ENCODE peak calls at places on chromosome X, in seven cellular contexts. Q is right lobe of liver, I is heart left ventricle, F is HepG2, X is gastrocnemius medialis, G is GM12878, U is A549. P is an unnamed sample. For H3K4me1, the result is how much of the 10 kb centered on the place peaks cover.

GRCh38 chrX:38365939-38366338 is 13.5 kb downstream of the OTC start:
- ATAC-seq in F (no peak), G (no peak), I (no peak), X (no peak), Q (no peak), U (no peak), P (no peak)

GRCh38 chrX:56397636-56398035 is 165.5 kb downstream of the KLF8 start:
- ATAC-seq in F (no peak), X (no peak), Q (no peak), U (no peak), G (no peak), I (no peak), P (no peak)

GRCh38 chrX:147803948-147804347 is 107.8 kb upstream of the FMR1 start:
- ATAC-seq in Q (peak), U (peak), X (no peak), G (peak), I (no peak), F (peak), P (no peak)

GRCh38 chrX:21946925-21947641 is 6.6 kb downstream of the SMS start:
- ATAC-seq in U (peak), X (no peak), F (peak), I (peak), Q (no peak), G (peak), P (peak)

GRCh38 chrX:96834137-96834536 is 49.6 kb upstream of the RPA4 start:
- ATAC-seq in U (no peak), F (no peak), I (no peak), Q (no peak), G (no peak), X (no peak), P (no peak)

GRCh38 chrX:9341305-9342201 is 123.3 kb upstream of the TBL1X start:
- ATAC-seq in Q (peak), F (peak), I (peak), X (peak), U (peak), G (peak), P (peak)

GRCh38 chrX:132193872-132194574 is 25.2 kb downstream of the RAP2C start:
- ATAC-seq in F (no peak), Q (no peak), I (no peak), X (no peak), G (no peak), U (no peak), P (no peak)

GRCh38 chrX:8981742-8982141 is 52.2 kb downstream of the FAM9B start:
- ATAC-seq in F (no peak), G (peak), Q (no peak), I (no peak), U (no peak), X (no peak), P (no peak)

GRCh38 chrX:37926700-37927099 is 79.3 kb upstream of the DYNLT3 start:
- ATAC-seq in U (peak), Q (peak), F (peak), X (no peak), I (peak), G (peak), P (no peak)

GRCh38 chrX:24900234-24900633 is 115.5 kb downstream of the ARX start:
- ATAC-seq in U (no peak), I (peak), G (no peak), F (no peak), X (no peak), Q (no peak), P (no peak)

GRCh38 chrX:43962636-43963035 is 10.6 kb downstream of the NDP start:
- ATAC-seq in Q (no peak), U (no peak), F (no peak), X (no peak), G (no peak), I (peak), P (no peak)

GRCh38 chrX:136555694-136556093 is 23.7 kb downstream of the VGLL1 start:
- ATAC-seq in G (no peak), F (no peak), Q (no peak), U (no peak), I (no peak), X (no peak), P (peak)
- H3K4me1 ChIP-seq in G (under half), F (under half), Q (under half), U (under half), I (under half), X (under half), P (under half)

GRCh38 chrX:137166591-137166990 is 132.8 kb upstream of the GPR101 start:
- ATAC-seq in U (no peak), X (no peak), G (peak), F (no peak), Q (peak), I (no peak), P (no peak)
- TF ChIP-seq CTCF in U (no peak), X (no peak), G (peak), F (peak), Q (peak), I (no peak), P (no peak)

GRCh38 chrX:64204701-64205440 is 637 bp downstream of the AMER1 start:
- ATAC-seq in Q (peak), X (peak), G (peak), F (peak), U (peak), I (peak), P (peak)
- TF ChIP-seq POLR2A in Q (no peak), X (no peak), G (no peak), F (no peak), U (no peak), I (no peak), P (no peak)

DNA sequence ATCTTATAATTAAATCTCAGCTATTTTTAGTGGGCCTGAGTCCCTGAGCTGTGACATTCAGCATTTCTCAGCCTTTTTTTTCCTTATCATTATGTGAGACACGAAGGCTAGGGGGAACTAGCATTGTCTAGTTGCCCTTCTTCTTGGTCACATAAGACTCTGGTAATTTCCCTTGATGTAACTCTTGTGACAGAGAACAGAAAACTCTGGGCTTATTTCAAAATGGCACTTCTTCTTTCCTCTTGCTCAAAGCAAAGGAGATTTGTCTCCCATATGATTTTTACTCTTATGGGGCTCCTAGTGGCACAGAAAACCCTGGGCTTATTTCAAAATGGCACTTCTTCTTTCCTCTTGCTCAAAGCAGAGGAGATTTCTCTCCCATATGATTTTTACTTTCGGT is 14.8 kb downstream of the ATXN3L start:
- ATAC-seq in U (no peak), I (no peak), X (no peak), F (no peak), Q (no peak), G (peak), P (no peak)
- H3K4me1 ChIP-seq in U (under half), I (under half), X (under half), F (under half), Q (under half), G (under half), P (under half)

GRCh38 chrX:142084611-142085010 is 120.5 kb downstream of the MAGEC2 start:
- ATAC-seq in I (no peak), X (no peak), Q (no peak), U (no peak), G (no peak), F (no peak), P (no peak)
- TF ChIP-seq CTCF in I (no peak), X (no peak), Q (no peak), U (no peak), G (no peak), F (no peak), P (no peak)

GRCh38 chrX:118117069-118117405 is 427 bp upstream of the KLHL13 start:
- ATAC-seq in Q (peak), I (peak), F (no peak), U (no peak), G (peak), X (peak), P (peak)

GRCh38 chrX:118115948-118116307 is 682 bp downstream of the KLHL13 start:
- ATAC-seq in U (peak), G (peak), I (peak), Q (peak), F (peak), X (peak), P (peak)

DNA sequence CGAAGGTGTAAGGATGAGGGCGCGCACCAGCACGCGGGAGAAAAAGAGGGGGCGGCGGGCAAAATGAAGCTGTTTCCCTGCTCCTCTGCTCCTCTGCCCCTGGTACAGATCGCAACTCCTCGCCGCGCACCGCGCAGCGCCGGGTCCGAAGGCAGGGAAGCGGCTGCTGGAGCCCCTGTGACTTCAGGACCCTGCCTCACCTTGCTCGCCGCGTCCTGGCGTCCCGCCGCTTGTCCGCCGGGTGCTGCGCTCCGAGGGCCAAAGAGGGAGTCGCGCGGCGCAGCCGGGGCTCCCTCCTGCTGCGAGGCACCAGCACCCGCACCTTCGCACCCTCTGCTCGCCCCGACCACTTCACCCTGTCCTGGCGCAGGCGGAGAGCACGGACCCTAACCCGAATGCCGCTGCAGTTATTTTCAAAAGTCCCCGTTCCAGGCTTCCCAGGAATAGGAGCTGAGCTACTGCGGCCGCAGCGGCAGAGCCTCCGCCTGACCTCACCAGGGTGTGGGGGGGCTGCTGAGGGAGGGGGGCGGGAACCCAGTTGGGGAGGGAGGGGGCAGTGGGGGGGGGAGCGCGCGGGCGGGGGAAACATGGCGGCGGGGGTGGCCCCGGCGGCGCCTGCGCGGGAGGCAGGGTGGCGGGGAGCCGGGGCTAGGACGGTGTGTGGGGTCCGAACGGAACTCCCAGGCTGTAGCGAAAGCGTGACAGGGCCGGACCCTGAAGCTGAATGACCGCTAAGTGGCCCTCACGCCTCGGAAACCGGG is at the start of gene KLHL13:
- ATAC-seq in G (peak), F (peak), Q (peak), U (peak), I (peak), X (peak), P (peak)
- TF ChIP-seq POLR2A in G (peak), F (no peak), Q (no peak), U (no peak), I (no peak), X (no peak), P (no peak)

GRCh38 chrX:107421337-107421736 is 28.1 kb upstream of the FRMPD3 start:
- ATAC-seq in F (no peak), I (no peak), X (no peak), Q (peak), U (no peak), G (no peak), P (no peak)

DNA sequence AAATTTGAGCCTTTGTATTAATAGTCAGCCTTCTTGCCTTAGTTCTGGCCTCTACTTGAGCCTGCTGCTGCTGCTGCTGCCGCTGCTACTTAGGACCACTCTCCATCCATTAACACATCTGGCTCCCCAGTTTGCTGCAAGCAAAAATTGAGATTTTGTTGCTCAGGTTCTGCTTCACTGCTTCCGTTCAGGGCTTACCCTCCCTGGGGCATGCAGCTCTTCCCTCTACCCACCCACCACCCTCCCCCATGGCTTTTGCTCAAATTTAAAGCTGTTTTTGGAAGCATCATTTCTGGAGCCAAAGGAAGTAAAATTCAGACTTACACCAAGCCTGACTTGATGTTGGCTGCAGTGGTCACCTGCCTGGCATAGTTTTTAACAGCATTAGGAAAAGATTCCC is 28.9 kb upstream of the FRMPD3 start:
- ATAC-seq in F (no peak), I (no peak), U (no peak), G (no peak), Q (no peak), X (no peak), P (no peak)
- H3K4me1 ChIP-seq in F (under half), I (under half), U (under half), G (under half), Q (under half), X (under half), P (under half)

GRCh38 chrX:154349979-154350378 is 24.5 kb downstream of the FLNA start:
- ATAC-seq in G (no peak), Q (no peak), I (no peak), F (no peak), X (no peak), U (no peak), P (no peak)
- TF ChIP-seq CTCF in G (no peak), Q (no peak), I (no peak), F (no peak), X (no peak), U (no peak), P (no peak)

GRCh38 chrX:84501798-84502628 is at the start of gene HDX:
- ATAC-seq in X (peak), U (peak), F (peak), G (no peak), I (peak), Q (peak), P (peak)
- TF ChIP-seq POLR2A in X (peak), U (peak), F (no peak), G (peak), I (no peak), Q (peak), P (no peak)

P was measured in gastroesophageal sphincter.